ENCODE peak calls at places on chromosomes 16 and 17, in five cellular contexts. Y is neural progenitor cell, X is tibial nerve, A is fibroblast of mammary gland, M is mucosa of descending colon. I is an unnamed sample.

GRCh38 chr17:74759941-74760340 is 11.5 kb downstream of the NHERF1 start:
- DNase-seq in M (no peak), A (no peak), X (no peak), Y (peak; percentile 69), I (no peak)

GRCh38 chr17:65509032-65509431 is 52.4 kb downstream of the AXIN2 start:
- DNase-seq in Y (no peak), A (no peak), X (no peak), M (no peak), I (no peak)

GRCh38 chr16:20822451-20823128 is 16.3 kb downstream of the REXO5 start:
- DNase-seq in X (no peak), Y (no peak), M (no peak), A (no peak), I (no peak)

GRCh38 chr17:67624886-67625656 is 92.7 kb upstream of the NOL11 start:
- DNase-seq in M (no peak), A (no peak), Y (no peak), X (no peak), I (no peak)

GRCh38 chr17:72030067-72030899 is 90.5 kb upstream of the SOX9 start:
- DNase-seq in X (peak; percentile 8), M (no peak), A (peak; percentile 18), Y (peak; percentile 83), I (no peak)

GRCh38 chr17:40510328-40510648 is 8.9 kb upstream of the TNS4 start:
- DNase-seq in X (no peak), A (peak; percentile 93), Y (no peak), M (no peak), I (peak; percentile 99)

GRCh38 chr17:31394544-31394943 is 3.1 kb downstream of the RAB11FIP4 start:
- DNase-seq in X (peak; percentile 55), M (no peak), A (peak; percentile 63), Y (peak; percentile 90), I (peak; percentile 41)

GRCh38 chr17:74353446-74354060 is 8.1 kb downstream of the BTBD17 start:
- DNase-seq in M (no peak), A (no peak), Y (no peak), X (no peak), I (no peak)

GRCh38 chr16:87448866-87449265 is 44.0 kb downstream of the ZCCHC14 start:
- DNase-seq in A (no peak), X (no peak), M (no peak), Y (no peak), I (no peak)

GRCh38 chr17:82616021-82616703 is 32.1 kb downstream of the WDR45B start:
- DNase-seq in Y (no peak), M (no peak), X (no peak), A (no peak), I (no peak)

GRCh38 chr17:82611140-82612058 is 36.8 kb downstream of the WDR45B start:
- DNase-seq in Y (no peak), X (no peak), A (peak; percentile 39), M (no peak), I (peak; percentile 50)

GRCh38 chr17:82615084-82616020 is 32.9 kb downstream of the WDR45B start:
- DNase-seq in A (no peak), Y (peak; percentile 39), X (no peak), M (no peak), I (no peak)

GRCh38 chr17:82614095-82614631 is 34.1 kb downstream of the WDR45B start:
- DNase-seq in M (no peak), X (no peak), A (no peak), Y (no peak), I (no peak)

GRCh38 chr17:82613283-82614094 is 34.8 kb downstream of the WDR45B start:
- DNase-seq in A (no peak), Y (no peak), M (no peak), X (no peak), I (no peak)
- TF ChIP-seq CTCF in A (no peak), Y (no peak), M (no peak), X (no peak), I (no peak)

DNA sequence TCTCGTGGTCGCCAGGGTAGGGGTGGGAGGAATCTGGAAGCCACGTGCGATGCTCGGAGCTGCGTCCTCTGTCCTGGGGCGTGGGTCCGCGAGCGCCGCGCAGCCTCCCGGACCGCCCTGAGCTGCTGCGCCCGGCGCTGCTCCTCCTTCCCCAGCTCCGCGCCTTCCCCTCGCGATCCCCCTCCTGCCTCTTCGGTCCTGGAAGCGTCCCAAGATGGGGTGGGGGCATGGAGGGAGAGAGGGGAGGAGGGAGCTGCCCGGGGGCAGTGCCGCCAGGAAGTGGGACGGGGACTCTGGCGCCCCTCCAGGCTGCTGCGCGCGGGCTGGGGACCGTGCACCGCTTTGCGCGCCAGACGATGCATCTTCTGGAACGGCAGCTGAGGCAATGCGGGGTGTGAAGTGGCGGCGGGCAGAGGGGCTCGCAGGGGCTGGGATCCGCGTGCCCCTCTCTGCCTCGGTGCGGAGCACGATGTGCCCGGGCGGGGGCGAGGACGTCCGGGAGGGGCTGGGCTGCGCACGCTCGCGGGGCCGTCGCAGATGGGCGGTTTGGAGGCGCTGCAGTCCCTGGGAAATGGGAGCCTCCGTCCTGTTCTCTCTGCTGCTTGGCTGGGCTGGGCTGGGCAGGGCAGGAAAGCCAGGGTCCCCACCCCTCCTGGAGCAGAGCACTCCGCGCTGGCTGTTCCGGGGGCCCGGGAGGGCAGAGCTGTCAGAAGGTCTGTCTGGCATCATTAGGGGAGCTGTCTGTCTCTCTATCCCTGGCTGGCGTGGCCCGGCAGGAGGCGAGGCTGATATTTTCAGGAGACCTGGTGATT is 388.0 kb downstream of the SEC14L1 start:
- DNase-seq in M (no peak), X (no peak), A (no peak), Y (peak; percentile 86), I (no peak)
- TF ChIP-seq CTCF in M (no peak), X (no peak), A (no peak), Y (peak; percentile 68), I (no peak)

GRCh38 chr16:68367034-68367433 is 56.2 kb downstream of the PRMT7 start:
- DNase-seq in M (peak; percentile 40), X (peak; percentile 41), Y (peak; percentile 76), A (peak; percentile 38), I (peak; percentile 57)

GRCh38 chr16:68367891-68368601 is 57.2 kb downstream of the PRMT7 start:
- DNase-seq in Y (no peak), M (peak; percentile 31), A (no peak), X (no peak), I (no peak)

GRCh38 chr16:68368602-68368944 is 57.8 kb downstream of the PRMT7 start:
- DNase-seq in Y (peak; percentile 36), M (peak; percentile 47), A (no peak), X (no peak), I (no peak)

GRCh38 chr16:68366062-68366461 is 55.2 kb downstream of the PRMT7 start:
- DNase-seq in Y (no peak), M (peak; percentile 42), X (no peak), A (no peak), I (no peak)

DNA sequence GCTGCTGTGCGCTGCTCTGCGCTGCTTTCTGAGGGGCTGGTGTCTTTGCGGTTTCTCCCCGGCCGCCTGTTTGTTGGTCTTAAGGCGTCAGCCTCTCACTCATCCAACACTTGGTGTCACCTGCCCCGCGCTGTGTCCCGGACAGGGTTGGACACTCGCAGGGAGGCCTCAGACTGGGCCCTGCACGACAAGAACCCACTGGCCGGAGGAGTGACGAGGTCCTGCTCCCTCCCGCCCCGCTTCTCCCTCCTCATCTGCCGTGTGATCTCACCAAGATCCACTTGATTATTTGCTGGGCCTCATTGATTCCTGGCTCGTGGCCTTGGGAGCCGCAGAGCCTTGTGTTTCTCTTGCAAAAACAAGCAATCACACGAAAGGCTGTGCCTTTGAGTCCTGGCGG is 56.6 kb downstream of the PRMT7 start:
- DNase-seq in Y (no peak), X (no peak), M (peak; percentile 45), A (no peak), I (no peak)
- TF ChIP-seq CTCF in Y (no peak), X (no peak), M (no peak), A (no peak), I (no peak)

DNA sequence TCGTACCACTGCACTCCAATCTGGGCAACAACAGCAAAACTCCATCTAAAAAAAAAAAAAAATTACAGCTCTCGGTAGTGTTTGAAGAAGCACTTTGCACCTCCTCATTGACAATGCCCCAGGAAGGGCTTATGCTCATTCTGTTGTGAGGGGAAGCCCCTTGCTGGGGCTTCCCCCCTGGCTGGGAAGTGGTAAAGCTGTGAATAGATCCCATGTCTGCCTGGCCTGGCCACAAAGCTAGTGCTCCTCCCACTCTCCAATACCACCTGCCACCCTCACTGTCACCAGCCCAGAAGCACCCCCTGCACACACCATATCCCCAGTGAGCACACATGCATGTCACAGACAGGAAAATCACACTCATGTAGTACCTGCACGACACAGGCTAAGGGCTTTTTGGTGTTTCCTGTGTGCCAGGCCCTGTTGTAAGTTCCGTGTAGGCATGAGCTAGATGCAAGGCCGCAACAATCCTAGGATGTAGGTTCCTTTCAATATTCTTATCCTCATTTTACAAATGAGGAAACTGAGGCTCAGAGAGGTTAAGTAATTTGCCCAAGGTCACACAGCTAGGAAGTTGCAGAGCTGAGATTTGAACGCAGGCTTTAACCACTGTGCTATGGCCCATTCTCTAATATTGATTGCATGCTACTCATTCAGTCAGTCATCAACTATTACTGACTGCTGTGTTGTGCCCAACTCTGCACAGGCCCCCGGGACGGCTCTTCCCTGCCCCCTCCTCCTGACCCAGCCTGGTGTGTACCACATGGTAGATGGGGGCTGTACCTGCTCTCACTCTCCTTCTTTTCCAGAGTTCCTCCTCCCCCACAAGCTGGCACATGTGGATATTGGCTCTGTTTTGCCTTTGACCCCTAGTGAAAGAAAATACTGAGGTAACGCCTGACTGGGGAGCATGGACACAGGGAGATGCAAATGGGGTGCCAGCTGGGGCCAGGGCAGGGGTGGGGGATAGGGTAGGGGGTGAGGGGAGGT is 11.9 kb upstream of the COL1A1 start:
- DNase-seq in X (no peak), A (peak; percentile 33), Y (peak; percentile 71), M (no peak), I (no peak)
- TF ChIP-seq CTCF in X (no peak), A (no peak), Y (peak; percentile 37), M (no peak), I (no peak)

DNA sequence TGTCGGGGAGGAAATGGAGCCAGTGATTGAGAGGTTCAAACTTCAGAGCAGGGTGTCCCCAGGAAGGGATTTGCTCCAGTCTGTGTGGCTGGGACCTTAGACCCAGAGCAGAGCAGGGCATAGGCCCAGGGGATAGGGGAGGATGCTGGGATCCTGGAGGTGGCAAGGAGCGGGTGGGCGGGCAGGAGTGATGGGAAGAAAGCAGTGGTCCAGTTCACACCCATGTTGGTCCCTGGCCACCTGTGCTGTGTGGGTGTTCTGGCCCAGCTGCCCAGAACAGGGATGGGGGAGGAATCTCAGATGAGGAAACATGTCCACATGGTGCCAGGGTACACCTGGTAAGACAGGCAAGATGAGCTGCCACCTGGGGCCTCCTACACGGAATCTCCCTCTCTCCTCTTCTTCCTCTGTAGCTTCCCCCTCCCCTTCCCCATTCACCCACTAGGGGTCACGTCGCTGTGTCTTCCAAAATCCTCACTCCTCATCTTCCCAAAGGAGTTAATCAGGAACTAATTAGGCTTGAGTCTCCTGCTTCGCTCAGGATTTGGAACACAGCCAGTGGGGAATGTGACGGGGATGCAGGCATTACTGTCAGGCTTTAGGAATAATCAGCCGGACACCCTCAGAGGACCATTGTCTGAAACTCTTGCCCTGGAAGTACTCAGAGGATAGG is 2.3 kb downstream of the BEAN1 start:
- DNase-seq in M (no peak), A (no peak), X (no peak), Y (peak; percentile 75), I (no peak)
- TF ChIP-seq CTCF in M (no peak), A (no peak), X (no peak), Y (peak; percentile 49), I (no peak)

I was measured in MCF 10A.